ENCODE peak calls at places on chromosome 17, in four cellular contexts. One of them, this sample, is unnamed.

GRCh38 chr17:61444831-61445230 is 7.4 kb upstream of the TBX4 start:
- DNase-seq in mesendoderm: no peak
- DNase-seq in IMR-90: peak
- DNase-seq in endothelial cell of umbilical vein: no peak
- DNase-seq in this sample: no peak

GRCh38 chr17:81440511-81441244 is 45.4 kb downstream of the BAHCC1 start:
- DNase-seq in mesendoderm: peak
- DNase-seq in endothelial cell of umbilical vein: peak
- DNase-seq in IMR-90: no peak
- DNase-seq in this sample: no peak

GRCh38 chr17:76357597-76358158 is 4.0 kb upstream of the PRPSAP1 start:
- DNase-seq in IMR-90: no peak
- DNase-seq in mesendoderm: no peak
- DNase-seq in endothelial cell of umbilical vein: no peak
- DNase-seq in this sample: no peak

GRCh38 chr17:36888236-36888957 is 48.9 kb upstream of the LHX1 start:
- DNase-seq in IMR-90: no peak
- DNase-seq in endothelial cell of umbilical vein: no peak
- DNase-seq in mesendoderm: no peak
- DNase-seq in this sample: no peak

GRCh38 chr17:65553009-65553645 is 8.3 kb downstream of the AXIN2 start:
- DNase-seq in IMR-90: peak
- DNase-seq in endothelial cell of umbilical vein: no peak
- DNase-seq in mesendoderm: no peak
- DNase-seq in this sample: no peak

GRCh38 chr17:72334205-72334604 is 213.4 kb downstream of the SOX9 start:
- DNase-seq in IMR-90: peak
- DNase-seq in mesendoderm: peak
- DNase-seq in endothelial cell of umbilical vein: no peak
- DNase-seq in this sample: no peak

GRCh38 chr17:80415626-80416042 is 667 bp downstream of the ENDOV start:
- DNase-seq in endothelial cell of umbilical vein: no peak
- DNase-seq in mesendoderm: no peak
- DNase-seq in IMR-90: no peak
- DNase-seq in this sample: no peak

GRCh38 chr17:13415877-13416416 is 185.8 kb downstream of the HS3ST3A1 start:
- DNase-seq in IMR-90: peak
- DNase-seq in mesendoderm: no peak
- DNase-seq in endothelial cell of umbilical vein: no peak
- DNase-seq in this sample: no peak

GRCh38 chr17:35345445-35345925 is 27.9 kb downstream of the SLFN11 start:
- DNase-seq in endothelial cell of umbilical vein: no peak
- DNase-seq in IMR-90: no peak
- DNase-seq in mesendoderm: no peak
- DNase-seq in this sample: no peak

GRCh38 chr17:74654742-74655141 is 31.2 kb upstream of the CD300E start:
- DNase-seq in mesendoderm: no peak
- DNase-seq in IMR-90: no peak
- DNase-seq in endothelial cell of umbilical vein: no peak
- DNase-seq in this sample: no peak

GRCh38 chr17:49190932-49191331 is 19.4 kb downstream of the GNGT2 start:
- DNase-seq in endothelial cell of umbilical vein: no peak
- DNase-seq in IMR-90: no peak
- DNase-seq in mesendoderm: no peak
- DNase-seq in this sample: no peak

GRCh38 chr17:38970128-38970527 is 2.9 kb upstream of the FBXO47 start:
- DNase-seq in mesendoderm: peak
- DNase-seq in IMR-90: no peak
- DNase-seq in endothelial cell of umbilical vein: no peak
- DNase-seq in this sample: no peak

GRCh38 chr17:82948081-82948511 is 108.3 kb upstream of the ZNF750 start:
- DNase-seq in endothelial cell of umbilical vein: no peak
- DNase-seq in mesendoderm: no peak
- DNase-seq in IMR-90: no peak
- DNase-seq in this sample: no peak

GRCh38 chr17:50844117-50844700 is 8.8 kb downstream of the WFIKKN2 start:
- DNase-seq in mesendoderm: no peak
- DNase-seq in endothelial cell of umbilical vein: no peak
- DNase-seq in IMR-90: no peak
- DNase-seq in this sample: no peak

GRCh38 chr17:42291136-42291535 is 2.8 kb downstream of the STAT5A start:
- DNase-seq in IMR-90: no peak
- DNase-seq in mesendoderm: no peak
- DNase-seq in endothelial cell of umbilical vein: peak
- DNase-seq in this sample: no peak

GRCh38 chr17:36534117-36534880 is at the start of gene MYO19:
- DNase-seq in endothelial cell of umbilical vein: no peak
- DNase-seq in mesendoderm: peak
- DNase-seq in IMR-90: peak
- DNase-seq in this sample: peak

GRCh38 chr17:44767493-44767892 is 8.7 kb downstream of the ADAM11 start:
- DNase-seq in endothelial cell of umbilical vein: no peak
- DNase-seq in IMR-90: no peak
- DNase-seq in mesendoderm: peak
- DNase-seq in this sample: no peak
- H3K9ac ChIP-seq in endothelial cell of umbilical vein: no peak
- H3K9ac ChIP-seq in IMR-90: no peak
- H3K9ac ChIP-seq in mesendoderm: no peak
- H3K9ac ChIP-seq in this sample: no peak

DNA sequence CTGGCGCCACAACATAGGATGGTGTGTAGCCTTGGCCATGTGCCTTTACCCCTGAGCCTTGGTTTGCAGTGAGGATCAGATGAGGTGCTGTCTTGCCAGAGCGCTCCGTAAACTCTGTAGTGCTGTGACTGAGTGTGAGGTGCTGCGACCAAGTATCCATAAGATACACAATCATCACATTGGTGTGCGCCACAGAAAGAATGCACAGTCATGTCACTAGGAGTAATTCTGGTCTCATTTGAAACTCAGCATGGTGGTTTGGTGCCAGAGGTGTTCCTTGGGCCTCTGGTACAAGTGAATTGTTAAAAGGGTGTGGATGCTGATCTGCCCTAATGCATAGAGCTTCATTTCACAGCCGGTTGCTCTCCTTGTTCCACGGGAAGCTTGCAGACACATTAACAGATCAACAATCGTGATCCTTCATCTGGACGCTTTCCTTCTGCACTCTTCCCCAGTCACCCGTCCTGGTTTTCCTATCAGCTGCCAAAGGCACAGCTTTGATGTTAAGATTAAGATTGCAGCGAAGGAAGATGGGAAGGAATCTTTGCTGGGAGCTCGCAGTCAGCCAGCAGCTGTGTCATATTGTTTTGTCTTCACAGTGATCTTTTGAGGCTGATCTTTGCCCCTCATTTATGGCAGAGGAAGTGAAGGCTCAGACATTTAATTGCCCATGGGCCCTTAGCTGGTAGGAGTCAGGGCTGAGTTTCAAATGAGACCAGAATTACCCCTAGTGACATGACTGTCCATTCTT is 79.1 kb downstream of the KSR1 start:
- DNase-seq in mesendoderm: peak
- DNase-seq in IMR-90: peak
- DNase-seq in endothelial cell of umbilical vein: peak
- DNase-seq in this sample: no peak
- H3K9ac ChIP-seq in mesendoderm: peak
- H3K9ac ChIP-seq in IMR-90: peak
- H3K9ac ChIP-seq in endothelial cell of umbilical vein: no peak
- H3K9ac ChIP-seq in this sample: no peak

GRCh38 chr17:40110026-40110425 is 9.6 kb upstream of the NR1D1 start:
- DNase-seq in IMR-90: no peak
- DNase-seq in mesendoderm: no peak
- DNase-seq in endothelial cell of umbilical vein: peak
- DNase-seq in this sample: no peak

GRCh38 chr17:40112718-40113109 is 9.1 kb upstream of the MSL1 start:
- DNase-seq in mesendoderm: no peak
- DNase-seq in endothelial cell of umbilical vein: no peak
- DNase-seq in IMR-90: no peak
- DNase-seq in this sample: no peak

GRCh38 chr17:40112191-40112590 is 9.6 kb upstream of the MSL1 start:
- DNase-seq in mesendoderm: no peak
- DNase-seq in IMR-90: no peak
- DNase-seq in endothelial cell of umbilical vein: no peak
- DNase-seq in this sample: no peak

GRCh38 chr17:40110457-40110856 is 10.1 kb upstream of the NR1D1 start:
- DNase-seq in mesendoderm: no peak
- DNase-seq in endothelial cell of umbilical vein: peak
- DNase-seq in IMR-90: no peak
- DNase-seq in this sample: no peak

GRCh38 chr17:40111221-40112128 is 10.3 kb upstream of the MSL1 start:
- DNase-seq in endothelial cell of umbilical vein: peak
- DNase-seq in mesendoderm: peak
- DNase-seq in IMR-90: peak
- DNase-seq in this sample: no peak
- H3K9ac ChIP-seq in endothelial cell of umbilical vein: peak
- H3K9ac ChIP-seq in mesendoderm: peak
- H3K9ac ChIP-seq in IMR-90: peak
- H3K9ac ChIP-seq in this sample: peak

GRCh38 chr17:17170346-17170976 is 35.7 kb downstream of the PLD6 start:
- DNase-seq in mesendoderm: no peak
- DNase-seq in IMR-90: peak
- DNase-seq in endothelial cell of umbilical vein: no peak
- DNase-seq in this sample: no peak
- H3K9ac ChIP-seq in mesendoderm: no peak
- H3K9ac ChIP-seq in IMR-90: no peak
- H3K9ac ChIP-seq in endothelial cell of umbilical vein: no peak
- H3K9ac ChIP-seq in this sample: no peak

DNA sequence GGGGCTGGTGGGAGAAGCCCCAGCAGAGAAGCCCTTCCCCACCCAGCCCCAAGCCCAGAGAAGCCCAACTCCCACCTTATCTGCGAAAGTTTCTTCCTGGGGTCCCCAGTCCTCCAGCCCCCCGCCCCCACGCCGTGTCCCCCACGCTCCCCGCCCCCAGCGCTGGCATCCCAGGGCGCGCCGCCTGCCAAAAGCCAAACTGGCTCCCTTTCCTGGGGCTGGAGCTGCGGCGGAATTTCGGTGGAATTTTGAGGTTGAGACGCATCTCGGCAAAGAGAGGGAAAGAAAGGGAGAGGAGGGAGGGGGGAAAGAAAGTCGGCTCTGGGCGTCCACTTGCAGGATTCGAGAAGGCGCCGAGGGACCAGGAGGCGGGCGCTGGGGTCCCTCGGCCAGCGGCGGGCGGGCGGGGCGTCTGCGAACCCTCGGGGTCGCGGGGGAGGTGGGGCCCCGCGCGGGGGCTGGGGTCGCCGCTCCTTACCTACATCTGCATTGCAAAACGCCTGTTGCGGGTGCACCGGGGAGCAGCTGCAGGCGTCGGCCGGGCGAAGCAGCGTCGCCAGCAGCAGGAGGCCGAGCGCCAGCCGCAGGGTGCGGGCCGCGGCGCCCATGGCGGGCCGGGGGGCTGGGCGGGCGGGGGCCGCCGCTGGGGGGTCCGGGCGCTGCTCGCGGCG is 571 bp downstream of the TIMP2 start:
- DNase-seq in IMR-90: no peak
- DNase-seq in mesendoderm: peak
- DNase-seq in endothelial cell of umbilical vein: no peak
- DNase-seq in this sample: no peak
- H3K9ac ChIP-seq in IMR-90: peak
- H3K9ac ChIP-seq in mesendoderm: peak
- H3K9ac ChIP-seq in endothelial cell of umbilical vein: peak
- H3K9ac ChIP-seq in this sample: no peak

This sample was measured in GM12878.